ENCODE peak calls at places on chromosome 12, in nine cellular contexts. N is upper lobe of right lung, T is transverse colon, F is IMR-90, A is neural crest cell, L is right lobe of liver, O is mammary epithelial cell, U is heart left ventricle, R is AG04450. Z is an unnamed sample.
A peak's percentile ranks its signal among the peaks of the same experiment; 100 is the strongest.

GRCh38 chr12:67484788-67485480 is 163.6 kb upstream of the DYRK2 start:
- DNase-seq in N (no peak), T (no peak), F (no peak), A (no peak), L (no peak), O (no peak), U (no peak), R (no peak), Z (no peak)

GRCh38 chr12:116529048-116529447 is 30.1 kb upstream of the MAP1LC3B2 start:
- DNase-seq in N (no peak), T (no peak), F (peak; percentile 59), A (no peak), L (no peak), O (no peak), U (no peak), R (no peak), Z (no peak)

GRCh38 chr12:103100226-103100866 is 142.9 kb downstream of the ASCL1 start:
- DNase-seq in N (no peak), T (no peak), F (no peak), A (no peak), L (peak; percentile 17), O (no peak), U (no peak), R (no peak), Z (no peak)

GRCh38 chr12:85155791-85156190 is 119.6 kb downstream of the LRRIQ1 start:
- DNase-seq in N (no peak), T (no peak), F (no peak), A (no peak), L (no peak), O (no peak), U (no peak), R (no peak), Z (no peak)

GRCh38 chr12:49094104-49094948 is at the start of gene DHH:
- DNase-seq in N (peak; percentile 74), T (no peak), F (no peak), A (peak; percentile 30), L (no peak), O (no peak), U (peak; percentile 58), R (no peak), Z (no peak)

GRCh38 chr12:83256581-83256980 is 569.9 kb downstream of the TMTC2 start:
- DNase-seq in N (no peak), T (no peak), F (no peak), A (no peak), L (no peak), O (no peak), U (no peak), R (no peak), Z (no peak)

GRCh38 chr12:108296933-108297332 is 42.2 kb downstream of the CMKLR1 start:
- DNase-seq in N (no peak), T (no peak), F (no peak), A (no peak), L (no peak), O (no peak), U (no peak), R (no peak), Z (no peak)

GRCh38 chr12:48454675-48455074 is 17.7 kb upstream of the ANP32D start:
- DNase-seq in N (no peak), T (no peak), F (peak; percentile 8), A (no peak), L (no peak), O (peak; percentile 19), U (no peak), R (no peak), Z (no peak)

GRCh38 chr12:4943067-4943937 is 33.6 kb downstream of the KCNA1 start:
- DNase-seq in N (no peak), T (no peak), F (no peak), A (no peak), L (no peak), O (no peak), U (no peak), R (no peak), Z (no peak)

GRCh38 chr12:32920506-32921085 is 24.0 kb upstream of the PKP2 start:
- DNase-seq in N (no peak), T (no peak), F (no peak), A (no peak), L (no peak), O (peak; percentile 67), U (no peak), R (no peak), Z (no peak)

GRCh38 chr12:27970981-27971489 is 1.5 kb downstream of the PTHLH start:
- DNase-seq in N (no peak), T (no peak), F (no peak), A (peak; percentile 2), L (no peak), O (no peak), U (no peak), R (no peak), Z (no peak)

GRCh38 chr12:48336564-48336963 is 14.2 kb downstream of the ZNF641 start:
- DNase-seq in N (no peak), T (no peak), F (no peak), A (no peak), L (no peak), O (no peak), U (no peak), R (no peak), Z (no peak)

GRCh38 chr12:71970031-71970430 is 31.4 kb downstream of the TPH2 start:
- DNase-seq in N (no peak), T (no peak), F (no peak), A (no peak), L (no peak), O (no peak), U (no peak), R (no peak), Z (no peak)

GRCh38 chr12:41629606-41630005 is 441.5 kb downstream of the PDZRN4 start:
- DNase-seq in N (no peak), T (no peak), F (no peak), A (no peak), L (no peak), O (no peak), U (no peak), R (no peak), Z (no peak)

GRCh38 chr12:113152835-113153814 is 3.6 kb downstream of the CFAP73 start:
- DNase-seq in N (peak; percentile 88), T (peak; percentile 79), F (peak; percentile 65), A (peak; percentile 57), L (peak; percentile 78), O (peak; percentile 79), U (peak; percentile 63), R (no peak), Z (no peak)

GRCh38 chr12:62767506-62767905 is 167.4 kb downstream of the PPM1H start:
- DNase-seq in N (no peak), T (no peak), F (peak; percentile 37), A (no peak), L (no peak), O (peak; percentile 20), U (no peak), R (no peak), Z (no peak)

GRCh38 chr12:53231859-53232640 is at the start of gene RARG:
- DNase-seq in N (peak; percentile 86), T (peak; percentile 71), F (no peak), A (no peak), L (peak; percentile 52), O (peak; percentile 77), U (peak; percentile 62), R (no peak), Z (no peak)

GRCh38 chr12:18158774-18159557 is 69.0 kb upstream of the RERGL start:
- DNase-seq in N (no peak), T (no peak), F (peak; percentile 25), A (peak; percentile 39), L (no peak), O (peak; percentile 26), U (no peak), R (no peak), Z (no peak)

GRCh38 chr12:69896653-69897381 is 71.8 kb downstream of the MYRFL start:
- DNase-seq in N (no peak), T (no peak), F (no peak), A (no peak), L (no peak), O (no peak), U (no peak), R (no peak), Z (no peak)

GRCh38 chr12:130993759-130994670 is 40.3 kb downstream of the ADGRD1 start:
- DNase-seq in N (peak; percentile 65), T (no peak), F (no peak), A (no peak), L (no peak), O (no peak), U (no peak), R (no peak), Z (no peak)

GRCh38 chr12:22474970-22475720 is 69.2 kb downstream of the C2CD5 start:
- DNase-seq in N (no peak), T (no peak), F (no peak), A (no peak), L (no peak), O (no peak), U (no peak), R (no peak), Z (no peak)

GRCh38 chr12:122855985-122856831 is 21.0 kb downstream of the HIP1R start:
- DNase-seq in N (no peak), T (no peak), F (no peak), A (no peak), L (peak; percentile 54), O (no peak), U (no peak), R (no peak), Z (no peak)

GRCh38 chr12:121391619-121392324 is 8.1 kb upstream of the RNF34 start:
- DNase-seq in N (no peak), T (peak; percentile 38), F (peak; percentile 61), A (no peak), L (no peak), O (peak; percentile 3), U (no peak), R (peak; percentile 49), Z (no peak)

GRCh38 chr12:144650-145284 is 69.2 kb downstream of the SLC6A12 start:
- DNase-seq in N (no peak), T (no peak), F (no peak), A (no peak), L (no peak), O (no peak), U (no peak), R (no peak), Z (no peak)
- TF ChIP-seq CTCF in N (no peak), T (no peak), F (no peak), A (no peak), L (no peak), O (no peak), U (no peak), R (no peak), Z (no peak)

GRCh38 chr12:82019533-82019932 is 260.4 kb upstream of the PPFIA2 start:
- DNase-seq in N (no peak), T (no peak), F (no peak), A (no peak), L (no peak), O (no peak), U (no peak), R (no peak), Z (no peak)
- TF ChIP-seq CTCF in N (peak; percentile 33), T (no peak), F (no peak), A (peak; percentile 53), L (no peak), O (peak; percentile 62), U (no peak), R (no peak), Z (peak; percentile 53)

GRCh38 chr12:16685107-16685506 is 79.1 kb upstream of the LMO3 start:
- DNase-seq in N (no peak), T (no peak), F (peak; percentile 1), A (no peak), L (no peak), O (peak; percentile 2), U (no peak), R (no peak), Z (no peak)
- TF ChIP-seq CTCF in N (peak; percentile 25), T (no peak), F (peak; percentile 33), A (peak; percentile 51), L (no peak), O (peak; percentile 62), U (no peak), R (peak; percentile 41), Z (peak; percentile 58)

GRCh38 chr12:78101946-78102635 is 271.4 kb downstream of the NAV3 start:
- DNase-seq in N (no peak), T (no peak), F (no peak), A (no peak), L (no peak), O (no peak), U (no peak), R (no peak), Z (no peak)
- TF ChIP-seq CTCF in N (no peak), T (no peak), F (no peak), A (peak; percentile 18), L (no peak), O (no peak), U (no peak), R (no peak), Z (peak; percentile 14)

Z was measured in chondrocyte.